ENCODE peak calls at places on chromosomes 12 and 14, in nine cellular contexts. O, X, E, M, U, A, D, Z and F are unnamed samples.

GRCh38 chr14:22003471-22003870 is 329.9 kb upstream of the OR4E1 start:
- DNase-seq in O (no peak), X (no peak), E (no peak), M (no peak), U (no peak), A (no peak), D (no peak), Z (no peak), F (no peak)

GRCh38 chr14:95545769-95546168 is 10.9 kb downstream of the GLRX5 start:
- DNase-seq in O (peak), X (no peak), E (peak), M (no peak), U (peak), A (no peak), D (no peak), Z (peak), F (peak)

GRCh38 chr12:101713930-101714329 is 16.5 kb downstream of the CHPT1 start:
- DNase-seq in O (no peak), X (no peak), E (no peak), M (no peak), U (no peak), A (no peak), D (no peak), Z (no peak), F (no peak)

GRCh38 chr12:2294651-2295475 is 242.1 kb downstream of the CACNA1C start:
- DNase-seq in O (peak), X (no peak), E (peak), M (no peak), U (peak), A (peak), D (no peak), Z (peak), F (peak)

GRCh38 chr14:50469982-50470381 is 62.4 kb downstream of the MAP4K5 start:
- DNase-seq in O (no peak), X (no peak), E (no peak), M (no peak), U (no peak), A (no peak), D (no peak), Z (no peak), F (no peak)

GRCh38 chr12:25495336-25496097 is 57.6 kb downstream of the LMNTD1 start:
- DNase-seq in O (peak), X (no peak), E (peak), M (no peak), U (peak), A (no peak), D (no peak), Z (peak), F (peak)

GRCh38 chr12:129067482-129067881 is 214.2 kb downstream of the GLT1D1 start:
- DNase-seq in O (no peak), X (no peak), E (no peak), M (no peak), U (no peak), A (no peak), D (peak), Z (no peak), F (peak)

GRCh38 chr12:48925218-48925871 is at the start of gene FKBP11:
- DNase-seq in O (peak), X (peak), E (peak), M (peak), U (peak), A (peak), D (peak), Z (peak), F (peak)

GRCh38 chr12:129145381-129145780 is 292.1 kb downstream of the GLT1D1 start:
- DNase-seq in O (no peak), X (no peak), E (no peak), M (peak), U (no peak), A (no peak), D (no peak), Z (no peak), F (no peak)